ENCODE peak calls at places on chromosomes 5 and 9, in five cellular contexts. One of them, this sample, is unnamed. For H3K4me1, the result is how much of the 10 kb centered on the place peaks cover.

GRCh38 chr9:35510745-35511428 is 21.0 kb downstream of the RUSC2 start:
- DNase-seq in A549: peak
- DNase-seq in IMR-90: peak
- DNase-seq in breast epithelium: peak
- DNase-seq in colonic mucosa: peak
- DNase-seq in this sample: peak

GRCh38 chr9:34349324-34349723 is 20.0 kb downstream of the NUDT2 start:
- DNase-seq in A549: no peak
- DNase-seq in IMR-90: no peak
- DNase-seq in breast epithelium: no peak
- DNase-seq in colonic mucosa: no peak
- DNase-seq in this sample: no peak

GRCh38 chr5:152864993-152865392 is 459.9 kb upstream of the NMUR2 start:
- DNase-seq in A549: no peak
- DNase-seq in IMR-90: no peak
- DNase-seq in breast epithelium: no peak
- DNase-seq in colonic mucosa: no peak
- DNase-seq in this sample: peak

GRCh38 chr5:57386958-57387357 is 95.7 kb downstream of the ACTBL2 start:
- DNase-seq in A549: peak
- DNase-seq in IMR-90: peak
- DNase-seq in breast epithelium: no peak
- DNase-seq in colonic mucosa: no peak
- DNase-seq in this sample: peak

GRCh38 chr5:73661753-73662152 is 35.8 kb downstream of the ARHGEF28 start:
- DNase-seq in A549: no peak
- DNase-seq in IMR-90: no peak
- DNase-seq in breast epithelium: no peak
- DNase-seq in colonic mucosa: no peak
- DNase-seq in this sample: no peak

GRCh38 chr5:123482258-123482657 is 29.7 kb upstream of the CSNK1G3 start:
- DNase-seq in A549: no peak
- DNase-seq in IMR-90: peak
- DNase-seq in breast epithelium: no peak
- DNase-seq in colonic mucosa: no peak
- DNase-seq in this sample: no peak

GRCh38 chr5:80988419-80988925 is 28.3 kb downstream of the RASGRF2 start:
- DNase-seq in A549: no peak
- DNase-seq in IMR-90: no peak
- DNase-seq in breast epithelium: no peak
- DNase-seq in colonic mucosa: no peak
- DNase-seq in this sample: no peak

GRCh38 chr5:23208959-23209431 is 298.4 kb upstream of the PRDM9 start:
- DNase-seq in A549: peak
- DNase-seq in IMR-90: peak
- DNase-seq in breast epithelium: no peak
- DNase-seq in colonic mucosa: no peak
- DNase-seq in this sample: peak

GRCh38 chr9:88976888-88977257 is 14.4 kb upstream of the S1PR3 start:
- DNase-seq in A549: no peak
- DNase-seq in IMR-90: no peak
- DNase-seq in breast epithelium: no peak
- DNase-seq in colonic mucosa: no peak
- DNase-seq in this sample: no peak

GRCh38 chr9:107216331-107216730 is 66.7 kb upstream of the RAD23B start:
- DNase-seq in A549: no peak
- DNase-seq in IMR-90: no peak
- DNase-seq in breast epithelium: no peak
- DNase-seq in colonic mucosa: no peak
- DNase-seq in this sample: no peak

GRCh38 chr5:57316798-57317327 is 143.0 kb downstream of the GPBP1 start:
- DNase-seq in A549: peak
- DNase-seq in IMR-90: peak
- DNase-seq in breast epithelium: no peak
- DNase-seq in colonic mucosa: peak
- DNase-seq in this sample: peak

GRCh38 chr5:148984333-148984732 is 78.5 kb downstream of the SH3TC2 start:
- DNase-seq in A549: peak
- DNase-seq in IMR-90: peak
- DNase-seq in breast epithelium: no peak
- DNase-seq in colonic mucosa: no peak
- DNase-seq in this sample: peak

GRCh38 chr5:13572188-13572587 is 372.3 kb downstream of the DNAH5 start:
- DNase-seq in A549: no peak
- DNase-seq in IMR-90: no peak
- DNase-seq in breast epithelium: no peak
- DNase-seq in colonic mucosa: no peak
- DNase-seq in this sample: no peak

GRCh38 chr5:103801681-103802080 is 239.1 kb upstream of the NUDT12 start:
- DNase-seq in A549: no peak
- DNase-seq in IMR-90: peak
- DNase-seq in breast epithelium: no peak
- DNase-seq in colonic mucosa: no peak
- DNase-seq in this sample: no peak

GRCh38 chr5:36181709-36182262 is 29.9 kb downstream of the SKP2 start:
- DNase-seq in A549: no peak
- DNase-seq in IMR-90: no peak
- DNase-seq in breast epithelium: no peak
- DNase-seq in colonic mucosa: no peak
- DNase-seq in this sample: no peak

GRCh38 chr9:14350766-14351165 is 36.8 kb upstream of the NFIB start:
- DNase-seq in A549: no peak
- DNase-seq in IMR-90: no peak
- DNase-seq in breast epithelium: no peak
- DNase-seq in colonic mucosa: no peak
- DNase-seq in this sample: no peak

GRCh38 chr9:4297795-4298254 is 2.0 kb downstream of the GLIS3 start:
- DNase-seq in A549: peak
- DNase-seq in IMR-90: peak
- DNase-seq in breast epithelium: peak
- DNase-seq in colonic mucosa: peak
- DNase-seq in this sample: no peak

GRCh38 chr9:134419684-134420076 is 93.4 kb downstream of the RXRA start:
- DNase-seq in A549: peak
- DNase-seq in IMR-90: no peak
- DNase-seq in breast epithelium: no peak
- DNase-seq in colonic mucosa: no peak
- DNase-seq in this sample: no peak

GRCh38 chr9:91647371-91647770 is 223.7 kb upstream of the NFIL3 start:
- DNase-seq in A549: no peak
- DNase-seq in IMR-90: no peak
- DNase-seq in breast epithelium: no peak
- DNase-seq in colonic mucosa: no peak
- DNase-seq in this sample: no peak

GRCh38 chr5:57246426-57246825 is 72.6 kb downstream of the GPBP1 start:
- DNase-seq in A549: no peak
- DNase-seq in IMR-90: no peak
- DNase-seq in breast epithelium: no peak
- DNase-seq in colonic mucosa: no peak
- DNase-seq in this sample: no peak

GRCh38 chr9:108180511-108180910 is 675.3 kb downstream of the ACTL7B start:
- DNase-seq in A549: no peak
- DNase-seq in IMR-90: no peak
- DNase-seq in breast epithelium: no peak
- DNase-seq in colonic mucosa: peak
- DNase-seq in this sample: no peak

GRCh38 chr9:138037140-138037539 is 159.6 kb downstream of the CACNA1B start:
- DNase-seq in A549: no peak
- DNase-seq in IMR-90: no peak
- DNase-seq in breast epithelium: peak
- DNase-seq in colonic mucosa: peak
- DNase-seq in this sample: no peak

GRCh38 chr5:170642776-170643436 is 139.1 kb downstream of the KCNIP1 start:
- DNase-seq in A549: no peak
- DNase-seq in IMR-90: no peak
- DNase-seq in breast epithelium: no peak
- DNase-seq in colonic mucosa: no peak
- DNase-seq in this sample: no peak

GRCh38 chr9:112659906-112660305 is 58.0 kb downstream of the INIP start:
- DNase-seq in A549: no peak
- DNase-seq in IMR-90: no peak
- DNase-seq in breast epithelium: no peak
- DNase-seq in colonic mucosa: no peak
- DNase-seq in this sample: no peak

GRCh38 chr5:96901384-96901783 is 25.1 kb downstream of the ERAP2 start:
- DNase-seq in A549: peak
- DNase-seq in IMR-90: no peak
- DNase-seq in breast epithelium: no peak
- DNase-seq in colonic mucosa: no peak
- DNase-seq in this sample: no peak
- TF ChIP-seq CTCF in A549: no peak
- TF ChIP-seq CTCF in IMR-90: peak
- TF ChIP-seq CTCF in breast epithelium: no peak
- TF ChIP-seq CTCF in colonic mucosa: no peak
- TF ChIP-seq CTCF in this sample: peak

GRCh38 chr5:107459637-107460036 is 211.1 kb downstream of the EFNA5 start:
- DNase-seq in A549: no peak
- DNase-seq in IMR-90: no peak
- DNase-seq in breast epithelium: no peak
- DNase-seq in colonic mucosa: no peak
- DNase-seq in this sample: no peak
- H3K4me1 ChIP-seq in A549: half or more
- H3K4me1 ChIP-seq in IMR-90: under half
- H3K4me1 ChIP-seq in breast epithelium: under half
- H3K4me1 ChIP-seq in colonic mucosa: under half
- H3K4me1 ChIP-seq in this sample: under half

GRCh38 chr5:56025303-56025885 is 30.6 kb upstream of the IL6ST start:
- DNase-seq in A549: peak
- DNase-seq in IMR-90: peak
- DNase-seq in breast epithelium: no peak
- DNase-seq in colonic mucosa: peak
- DNase-seq in this sample: no peak

GRCh38 chr5:56023296-56023695 is 28.5 kb upstream of the IL6ST start:
- DNase-seq in A549: no peak
- DNase-seq in IMR-90: no peak
- DNase-seq in breast epithelium: no peak
- DNase-seq in colonic mucosa: no peak
- DNase-seq in this sample: no peak

GRCh38 chr5:56018860-56019259 is 24.1 kb upstream of the IL6ST start:
- DNase-seq in A549: no peak
- DNase-seq in IMR-90: no peak
- DNase-seq in breast epithelium: no peak
- DNase-seq in colonic mucosa: no peak
- DNase-seq in this sample: no peak

GRCh38 chr5:56024810-56025302 is 30.1 kb upstream of the IL6ST start:
- DNase-seq in A549: no peak
- DNase-seq in IMR-90: no peak
- DNase-seq in breast epithelium: no peak
- DNase-seq in colonic mucosa: no peak
- DNase-seq in this sample: no peak

DNA sequence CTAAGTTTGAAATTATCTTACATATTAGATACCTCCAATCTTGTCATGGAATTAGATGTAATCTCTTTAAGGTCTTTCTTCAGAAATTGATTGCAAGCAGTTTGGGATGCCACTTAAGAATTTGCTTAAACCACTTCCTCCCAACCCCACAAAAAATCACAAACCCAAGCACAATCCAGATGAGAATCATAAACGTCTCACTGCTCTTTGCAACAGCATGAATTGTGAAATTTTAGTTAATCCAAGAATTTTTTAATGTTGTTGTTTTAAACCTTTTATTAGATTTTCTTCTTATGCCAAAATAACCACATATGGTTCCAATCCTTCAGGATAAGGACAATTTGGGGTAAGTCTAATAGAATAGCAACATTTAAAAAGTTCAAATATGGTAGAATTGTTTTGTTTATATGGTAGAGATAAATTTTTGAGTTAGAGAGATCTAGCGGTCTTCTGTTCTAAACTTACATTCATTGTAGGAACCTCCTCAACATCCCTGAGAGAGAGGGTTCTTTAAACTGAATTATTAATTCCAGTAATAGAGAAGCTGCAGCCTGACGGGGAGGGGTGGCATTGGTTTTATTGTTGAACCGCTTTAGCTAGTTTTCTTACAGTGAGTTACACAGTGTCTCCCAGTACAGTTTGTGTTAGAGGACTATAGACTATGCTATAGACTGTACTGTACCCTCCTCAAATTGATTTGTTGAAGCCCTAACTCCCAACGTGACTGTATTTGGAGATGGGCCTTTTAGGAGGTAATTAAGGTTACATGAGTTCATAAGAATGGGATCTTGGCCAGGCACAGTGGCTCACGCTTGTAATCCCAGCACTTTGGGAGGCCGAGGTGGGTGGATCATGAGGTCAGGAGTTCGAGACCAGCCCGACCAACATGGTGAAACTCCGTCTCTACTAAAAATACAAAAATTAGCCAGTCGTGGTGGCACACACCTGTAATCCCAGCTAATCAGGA is 24.8 kb upstream of the IL6ST start:
- DNase-seq in A549: no peak
- DNase-seq in IMR-90: peak
- DNase-seq in breast epithelium: no peak
- DNase-seq in colonic mucosa: no peak
- DNase-seq in this sample: no peak
- H3K27ac ChIP-seq in A549: no peak
- H3K27ac ChIP-seq in IMR-90: peak
- H3K27ac ChIP-seq in breast epithelium: peak
- H3K27ac ChIP-seq in colonic mucosa: no peak
- H3K27ac ChIP-seq in this sample: no peak

DNA sequence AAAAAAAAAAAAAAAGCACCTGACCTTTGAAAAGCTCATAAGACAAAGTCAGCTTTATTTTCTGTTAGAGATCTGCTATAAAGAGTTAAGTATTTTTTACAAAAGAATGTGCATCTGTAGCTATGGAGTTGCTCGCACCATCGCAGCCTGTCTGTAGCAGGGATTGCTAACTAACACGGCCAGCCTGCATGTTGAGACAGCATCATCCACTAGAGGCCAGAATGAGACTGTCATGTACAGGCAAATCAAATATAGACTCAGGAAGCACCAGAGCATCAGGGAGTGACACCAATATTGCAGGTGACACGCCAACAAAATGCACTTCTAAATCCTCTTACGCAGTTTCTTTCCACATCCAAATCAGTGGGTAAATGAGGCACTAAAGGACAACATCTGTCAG is 136.3 kb upstream of the RASEF start:
- DNase-seq in A549: peak
- DNase-seq in IMR-90: peak
- DNase-seq in breast epithelium: peak
- DNase-seq in colonic mucosa: peak
- DNase-seq in this sample: no peak
- TF ChIP-seq CTCF in A549: peak
- TF ChIP-seq CTCF in IMR-90: peak
- TF ChIP-seq CTCF in breast epithelium: peak
- TF ChIP-seq CTCF in colonic mucosa: peak
- TF ChIP-seq CTCF in this sample: peak

GRCh38 chr5:150500328-150500841 is 7.5 kb upstream of the NDST1 start:
- DNase-seq in A549: no peak
- DNase-seq in IMR-90: no peak
- DNase-seq in breast epithelium: no peak
- DNase-seq in colonic mucosa: peak
- DNase-seq in this sample: no peak

GRCh38 chr5:150502847-150503246 is 5.1 kb upstream of the NDST1 start:
- DNase-seq in A549: no peak
- DNase-seq in IMR-90: no peak
- DNase-seq in breast epithelium: no peak
- DNase-seq in colonic mucosa: no peak
- DNase-seq in this sample: no peak

GRCh38 chr5:150500905-150501304 is 7.0 kb upstream of the NDST1 start:
- DNase-seq in A549: no peak
- DNase-seq in IMR-90: no peak
- DNase-seq in breast epithelium: peak
- DNase-seq in colonic mucosa: no peak
- DNase-seq in this sample: no peak

GRCh38 chr5:150503386-150503785 is 4.5 kb upstream of the NDST1 start:
- DNase-seq in A549: no peak
- DNase-seq in IMR-90: no peak
- DNase-seq in breast epithelium: no peak
- DNase-seq in colonic mucosa: no peak
- DNase-seq in this sample: no peak

GRCh38 chr5:150502106-150502505 is 5.8 kb upstream of the NDST1 start:
- DNase-seq in A549: no peak
- DNase-seq in IMR-90: peak
- DNase-seq in breast epithelium: no peak
- DNase-seq in colonic mucosa: no peak
- DNase-seq in this sample: no peak
- H3K4me1 ChIP-seq in A549: half or more
- H3K4me1 ChIP-seq in IMR-90: half or more
- H3K4me1 ChIP-seq in breast epithelium: half or more
- H3K4me1 ChIP-seq in colonic mucosa: under half
- H3K4me1 ChIP-seq in this sample: under half